ENCODE peak calls at places on chromosome 2, in five cellular contexts. One of them, this sample, is unnamed.

GRCh38 chr2:191020742-191021381 is 6.9 kb upstream of the STAT1 start:
- DNase-seq in substantia nigra: no peak
- DNase-seq in T-helper 9 cell: no peak
- DNase-seq in sigmoid colon: peak; percentile 80
- DNase-seq in fibroblast of pulmonary artery: peak; percentile 93
- DNase-seq in this sample: peak; percentile 90

GRCh38 chr2:239379641-239380170 is 21.1 kb downstream of the HDAC4 start:
- DNase-seq in fibroblast of pulmonary artery: no peak
- DNase-seq in sigmoid colon: peak; percentile 68
- DNase-seq in substantia nigra: no peak
- DNase-seq in T-helper 9 cell: no peak
- DNase-seq in this sample: no peak

GRCh38 chr2:98514879-98515570 is 70.4 kb downstream of the INPP4A start:
- DNase-seq in T-helper 9 cell: no peak
- DNase-seq in substantia nigra: no peak
- DNase-seq in sigmoid colon: peak; percentile 62
- DNase-seq in fibroblast of pulmonary artery: peak; percentile 57
- DNase-seq in this sample: peak; percentile 43

GRCh38 chr2:5609191-5609590 is 83.0 kb upstream of the SOX11 start:
- DNase-seq in substantia nigra: no peak
- DNase-seq in fibroblast of pulmonary artery: no peak
- DNase-seq in sigmoid colon: no peak
- DNase-seq in T-helper 9 cell: no peak
- DNase-seq in this sample: no peak

GRCh38 chr2:240393831-240394410 is 41.5 kb upstream of the GPC1 start:
- DNase-seq in substantia nigra: no peak
- DNase-seq in T-helper 9 cell: no peak
- DNase-seq in sigmoid colon: peak; percentile 51
- DNase-seq in fibroblast of pulmonary artery: no peak
- DNase-seq in this sample: no peak

GRCh38 chr2:13102340-13103063 is 385.8 kb downstream of the TRIB2 start:
- DNase-seq in fibroblast of pulmonary artery: no peak
- DNase-seq in sigmoid colon: no peak
- DNase-seq in T-helper 9 cell: no peak
- DNase-seq in substantia nigra: no peak
- DNase-seq in this sample: no peak

GRCh38 chr2:23347516-23348481 is 37.2 kb upstream of the KLHL29 start:
- DNase-seq in substantia nigra: no peak
- DNase-seq in T-helper 9 cell: no peak
- DNase-seq in fibroblast of pulmonary artery: no peak
- DNase-seq in sigmoid colon: no peak
- DNase-seq in this sample: no peak

GRCh38 chr2:165443524-165443923 is 26.0 kb upstream of the CSRNP3 start:
- DNase-seq in fibroblast of pulmonary artery: no peak
- DNase-seq in sigmoid colon: no peak
- DNase-seq in T-helper 9 cell: no peak
- DNase-seq in substantia nigra: no peak
- DNase-seq in this sample: no peak

GRCh38 chr2:226798422-226799210 is 1.0 kb downstream of the IRS1 start:
- DNase-seq in substantia nigra: no peak
- DNase-seq in sigmoid colon: no peak
- DNase-seq in T-helper 9 cell: peak; percentile 20
- DNase-seq in fibroblast of pulmonary artery: peak; percentile 57
- DNase-seq in this sample: peak; percentile 59

GRCh38 chr2:141317986-141318385 is 812.8 kb downstream of the LRP1B start:
- DNase-seq in sigmoid colon: no peak
- DNase-seq in substantia nigra: no peak
- DNase-seq in T-helper 9 cell: no peak
- DNase-seq in fibroblast of pulmonary artery: peak; percentile 25
- DNase-seq in this sample: peak; percentile 50

GRCh38 chr2:166700079-166700478 is 188.2 kb upstream of the XIRP2 start:
- DNase-seq in T-helper 9 cell: no peak
- DNase-seq in fibroblast of pulmonary artery: no peak
- DNase-seq in substantia nigra: no peak
- DNase-seq in sigmoid colon: no peak
- DNase-seq in this sample: no peak

GRCh38 chr2:43459455-43459854 is 136.4 kb downstream of the THADA start:
- DNase-seq in fibroblast of pulmonary artery: peak; percentile 66
- DNase-seq in sigmoid colon: no peak
- DNase-seq in substantia nigra: no peak
- DNase-seq in T-helper 9 cell: no peak
- DNase-seq in this sample: peak; percentile 60

GRCh38 chr2:25233916-25234610 is 65.7 kb upstream of the POMC start:
- DNase-seq in substantia nigra: no peak
- DNase-seq in T-helper 9 cell: no peak
- DNase-seq in sigmoid colon: no peak
- DNase-seq in fibroblast of pulmonary artery: no peak
- DNase-seq in this sample: no peak

GRCh38 chr2:212484563-212485080 is 54.0 kb downstream of the ERBB4 start:
- DNase-seq in fibroblast of pulmonary artery: no peak
- DNase-seq in substantia nigra: no peak
- DNase-seq in T-helper 9 cell: no peak
- DNase-seq in sigmoid colon: no peak
- DNase-seq in this sample: no peak

GRCh38 chr2:234686088-234686890 is 189.4 kb upstream of the ARL4C start:
- DNase-seq in fibroblast of pulmonary artery: peak; percentile 57
- DNase-seq in substantia nigra: no peak
- DNase-seq in sigmoid colon: no peak
- DNase-seq in T-helper 9 cell: no peak
- DNase-seq in this sample: no peak

GRCh38 chr2:39845460-39846146 is 66.5 kb upstream of the THUMPD2 start:
- DNase-seq in fibroblast of pulmonary artery: no peak
- DNase-seq in sigmoid colon: no peak
- DNase-seq in substantia nigra: no peak
- DNase-seq in T-helper 9 cell: no peak
- DNase-seq in this sample: no peak

GRCh38 chr2:111626037-111626861 is 257.7 kb downstream of the ANAPC1 start:
- DNase-seq in substantia nigra: no peak
- DNase-seq in sigmoid colon: no peak
- DNase-seq in T-helper 9 cell: no peak
- DNase-seq in fibroblast of pulmonary artery: no peak
- DNase-seq in this sample: no peak

GRCh38 chr2:10174173-10174572 is 51.6 kb downstream of the RRM2 start:
- DNase-seq in substantia nigra: no peak
- DNase-seq in sigmoid colon: no peak
- DNase-seq in fibroblast of pulmonary artery: no peak
- DNase-seq in T-helper 9 cell: no peak
- DNase-seq in this sample: no peak

GRCh38 chr2:179917272-179917671 is 55.9 kb upstream of the ZNF385B start:
- DNase-seq in fibroblast of pulmonary artery: peak; percentile 60
- DNase-seq in T-helper 9 cell: no peak
- DNase-seq in sigmoid colon: no peak
- DNase-seq in substantia nigra: no peak
- DNase-seq in this sample: peak; percentile 81

GRCh38 chr2:163878718-163879117 is 142.9 kb upstream of the FIGN start:
- DNase-seq in sigmoid colon: no peak
- DNase-seq in substantia nigra: peak; percentile 42
- DNase-seq in T-helper 9 cell: no peak
- DNase-seq in fibroblast of pulmonary artery: peak; percentile 42
- DNase-seq in this sample: no peak

GRCh38 chr2:24508878-24509277 is 17.8 kb downstream of the NCOA1 start:
- DNase-seq in sigmoid colon: no peak
- DNase-seq in substantia nigra: no peak
- DNase-seq in T-helper 9 cell: no peak
- DNase-seq in fibroblast of pulmonary artery: no peak
- DNase-seq in this sample: no peak